ENCODE peak calls at places on chromosomes 12 and 14, in ten cellular contexts. One of them, this sample, is unnamed.
A peak's percentile ranks its signal among the peaks of the same experiment; 100 is the strongest.

GRCh38 chr12:132568301-132568700 is 42.1 kb downstream of the LRCOL1 start:
- DNase-seq in B cell: no peak
- DNase-seq in cortex of kidney: no peak
- DNase-seq in activated T-cell treated with anti-CD3 and anti-CD28 coated beads for 24 hours: no peak
- DNase-seq in HuH-7: no peak
- DNase-seq in fibroblast of the conjunctiva: no peak
- DNase-seq in CD8-positive, alpha-beta memory T cell: no peak
- DNase-seq in mesendoderm: no peak
- DNase-seq in stimulated activated CD4-positive, alpha-beta T cell treated with anti-CD3 and anti-CD28 coated beads, Interleukin-1b, Interleukin-23, amount 100 ng/mL, for 24 hours: no peak
- DNase-seq in AG20443: no peak
- DNase-seq in this sample: no peak

GRCh38 chr12:127396720-127397119 is 870.2 kb upstream of the TMEM132C start:
- DNase-seq in cortex of kidney: no peak
- DNase-seq in stimulated activated CD4-positive, alpha-beta T cell treated with anti-CD3 and anti-CD28 coated beads, Interleukin-1b, Interleukin-23, amount 100 ng/mL, for 24 hours: no peak
- DNase-seq in activated T-cell treated with anti-CD3 and anti-CD28 coated beads for 24 hours: no peak
- DNase-seq in AG20443: no peak
- DNase-seq in CD8-positive, alpha-beta memory T cell: no peak
- DNase-seq in mesendoderm: no peak
- DNase-seq in fibroblast of the conjunctiva: no peak
- DNase-seq in B cell: no peak
- DNase-seq in HuH-7: no peak
- DNase-seq in this sample: no peak

GRCh38 chr14:80956922-80957321 is 1.5 kb downstream of the TSHR start:
- DNase-seq in cortex of kidney: no peak
- DNase-seq in stimulated activated CD4-positive, alpha-beta T cell treated with anti-CD3 and anti-CD28 coated beads, Interleukin-1b, Interleukin-23, amount 100 ng/mL, for 24 hours: no peak
- DNase-seq in mesendoderm: no peak
- DNase-seq in B cell: no peak
- DNase-seq in CD8-positive, alpha-beta memory T cell: no peak
- DNase-seq in fibroblast of the conjunctiva: no peak
- DNase-seq in activated T-cell treated with anti-CD3 and anti-CD28 coated beads for 24 hours: no peak
- DNase-seq in HuH-7: no peak
- DNase-seq in AG20443: no peak
- DNase-seq in this sample: no peak

GRCh38 chr12:121239704-121240420 is 29.9 kb downstream of the P2RX4 start:
- DNase-seq in HuH-7: no peak
- DNase-seq in B cell: no peak
- DNase-seq in AG20443: no peak
- DNase-seq in CD8-positive, alpha-beta memory T cell: no peak
- DNase-seq in stimulated activated CD4-positive, alpha-beta T cell treated with anti-CD3 and anti-CD28 coated beads, Interleukin-1b, Interleukin-23, amount 100 ng/mL, for 24 hours: no peak
- DNase-seq in mesendoderm: no peak
- DNase-seq in fibroblast of the conjunctiva: no peak
- DNase-seq in cortex of kidney: no peak
- DNase-seq in activated T-cell treated with anti-CD3 and anti-CD28 coated beads for 24 hours: no peak
- DNase-seq in this sample: no peak

GRCh38 chr12:56634242-56634836 is 4.2 kb upstream of the BAZ2A start:
- DNase-seq in mesendoderm: peak; percentile 87
- DNase-seq in HuH-7: peak; percentile 78
- DNase-seq in activated T-cell treated with anti-CD3 and anti-CD28 coated beads for 24 hours: no peak
- DNase-seq in stimulated activated CD4-positive, alpha-beta T cell treated with anti-CD3 and anti-CD28 coated beads, Interleukin-1b, Interleukin-23, amount 100 ng/mL, for 24 hours: no peak
- DNase-seq in B cell: no peak
- DNase-seq in fibroblast of the conjunctiva: no peak
- DNase-seq in CD8-positive, alpha-beta memory T cell: peak; percentile 53
- DNase-seq in cortex of kidney: no peak
- DNase-seq in AG20443: no peak
- DNase-seq in this sample: no peak

GRCh38 chr12:32768518-32768917 is 12.8 kb upstream of the YARS2 start:
- DNase-seq in mesendoderm: no peak
- DNase-seq in fibroblast of the conjunctiva: no peak
- DNase-seq in cortex of kidney: no peak
- DNase-seq in B cell: no peak
- DNase-seq in stimulated activated CD4-positive, alpha-beta T cell treated with anti-CD3 and anti-CD28 coated beads, Interleukin-1b, Interleukin-23, amount 100 ng/mL, for 24 hours: no peak
- DNase-seq in CD8-positive, alpha-beta memory T cell: no peak
- DNase-seq in activated T-cell treated with anti-CD3 and anti-CD28 coated beads for 24 hours: no peak
- DNase-seq in HuH-7: no peak
- DNase-seq in AG20443: no peak
- DNase-seq in this sample: no peak

GRCh38 chr14:57816568-57817284 is 49.2 kb downstream of the SLC35F4 start:
- DNase-seq in stimulated activated CD4-positive, alpha-beta T cell treated with anti-CD3 and anti-CD28 coated beads, Interleukin-1b, Interleukin-23, amount 100 ng/mL, for 24 hours: no peak
- DNase-seq in mesendoderm: no peak
- DNase-seq in cortex of kidney: no peak
- DNase-seq in AG20443: no peak
- DNase-seq in HuH-7: no peak
- DNase-seq in fibroblast of the conjunctiva: no peak
- DNase-seq in B cell: no peak
- DNase-seq in activated T-cell treated with anti-CD3 and anti-CD28 coated beads for 24 hours: no peak
- DNase-seq in CD8-positive, alpha-beta memory T cell: no peak
- DNase-seq in this sample: no peak

GRCh38 chr14:69316449-69317391 is 56.8 kb downstream of the GALNT16 start:
- DNase-seq in AG20443: peak; percentile 99
- DNase-seq in CD8-positive, alpha-beta memory T cell: no peak
- DNase-seq in fibroblast of the conjunctiva: peak; percentile 98
- DNase-seq in mesendoderm: peak; percentile 40
- DNase-seq in cortex of kidney: no peak
- DNase-seq in HuH-7: no peak
- DNase-seq in B cell: no peak
- DNase-seq in activated T-cell treated with anti-CD3 and anti-CD28 coated beads for 24 hours: no peak
- DNase-seq in stimulated activated CD4-positive, alpha-beta T cell treated with anti-CD3 and anti-CD28 coated beads, Interleukin-1b, Interleukin-23, amount 100 ng/mL, for 24 hours: no peak
- DNase-seq in this sample: peak; percentile 96

GRCh38 chr12:24127919-24128721 is 178.7 kb upstream of the SOX5 start:
- DNase-seq in HuH-7: no peak
- DNase-seq in fibroblast of the conjunctiva: no peak
- DNase-seq in stimulated activated CD4-positive, alpha-beta T cell treated with anti-CD3 and anti-CD28 coated beads, Interleukin-1b, Interleukin-23, amount 100 ng/mL, for 24 hours: no peak
- DNase-seq in mesendoderm: no peak
- DNase-seq in cortex of kidney: no peak
- DNase-seq in CD8-positive, alpha-beta memory T cell: no peak
- DNase-seq in activated T-cell treated with anti-CD3 and anti-CD28 coated beads for 24 hours: no peak
- DNase-seq in AG20443: no peak
- DNase-seq in B cell: no peak
- DNase-seq in this sample: no peak

GRCh38 chr14:32023540-32023939 is 53.6 kb upstream of the ARHGAP5 start:
- DNase-seq in fibroblast of the conjunctiva: no peak
- DNase-seq in activated T-cell treated with anti-CD3 and anti-CD28 coated beads for 24 hours: no peak
- DNase-seq in AG20443: no peak
- DNase-seq in mesendoderm: no peak
- DNase-seq in B cell: no peak
- DNase-seq in stimulated activated CD4-positive, alpha-beta T cell treated with anti-CD3 and anti-CD28 coated beads, Interleukin-1b, Interleukin-23, amount 100 ng/mL, for 24 hours: no peak
- DNase-seq in HuH-7: no peak
- DNase-seq in cortex of kidney: no peak
- DNase-seq in CD8-positive, alpha-beta memory T cell: no peak
- DNase-seq in this sample: no peak